ENCODE peak calls at places on chromosomes 16 and 17, in five cellular contexts. T, H, C, D and Y are unnamed samples.

GRCh38 chr17:45317113-45317820 is 447 bp upstream of the MAP3K14 start:
- DNase-seq in T (peak; percentile 100), H (peak; percentile 100), C (peak; percentile 100), D (peak; percentile 99), Y (peak; percentile 100)

GRCh38 chr17:5545051-5545987 is 39.0 kb downstream of the NLRP1 start:
- DNase-seq in T (no peak), H (no peak), C (no peak), D (no peak), Y (no peak)

GRCh38 chr16:3740934-3741333 is 23.6 kb upstream of the TRAP1 start:
- DNase-seq in T (no peak), H (no peak), C (no peak), D (no peak), Y (no peak)

GRCh38 chr16:66250686-66251405 is 115.6 kb upstream of the CDH5 start:
- DNase-seq in T (no peak), H (peak; percentile 8), C (no peak), D (no peak), Y (no peak)

GRCh38 chr17:1592751-1593629 is 30.4 kb upstream of the PITPNA start:
- DNase-seq in T (peak; percentile 41), H (no peak), C (no peak), D (no peak), Y (no peak)

GRCh38 chr17:51255673-51256072 is 4.2 kb downstream of the MBTD1 start:
- DNase-seq in T (no peak), H (no peak), C (no peak), D (no peak), Y (no peak)

GRCh38 chr17:40490289-40490853 is 11.1 kb downstream of the TNS4 start:
- DNase-seq in T (no peak), H (peak; percentile 70), C (no peak), D (peak; percentile 69), Y (peak; percentile 57)

GRCh38 chr16:49012961-49013726 is 268.5 kb downstream of the CBLN1 start:
- DNase-seq in T (no peak), H (no peak), C (no peak), D (peak; percentile 37), Y (no peak)

GRCh38 chr17:38861399-38861843 is 7.9 kb upstream of the RPL23 start:
- DNase-seq in T (peak; percentile 67), H (peak; percentile 67), C (no peak), D (no peak), Y (no peak)

GRCh38 chr16:29806096-29806579 is at the start of gene MAZ:
- DNase-seq in T (no peak), H (no peak), C (peak; percentile 83), D (no peak), Y (peak; percentile 77)

GRCh38 chr17:82242977-82243647 is 14.3 kb downstream of the SLC16A3 start:
- DNase-seq in T (peak; percentile 84), H (no peak), C (no peak), D (no peak), Y (no peak)

GRCh38 chr16:86466695-86467406 is 43.5 kb upstream of the FOXF1 start:
- DNase-seq in T (no peak), H (no peak), C (no peak), D (no peak), Y (no peak)

GRCh38 chr17:62716834-62717588 is 89.5 kb downstream of the MRC2 start:
- DNase-seq in T (no peak), H (no peak), C (no peak), D (no peak), Y (no peak)

GRCh38 chr17:73799091-73799490 is 154.8 kb upstream of the SDK2 start:
- DNase-seq in T (no peak), H (no peak), C (no peak), D (no peak), Y (no peak)

GRCh38 chr16:19685176-19685575 is 32.9 kb downstream of the KNOP1 start:
- DNase-seq in T (no peak), H (no peak), C (no peak), D (no peak), Y (no peak)

GRCh38 chr17:10792156-10792555 is 11.7 kb downstream of the TMEM238L start:
- DNase-seq in T (no peak), H (no peak), C (no peak), D (no peak), Y (no peak)

GRCh38 chr16:77298638-77299360 is 99.6 kb downstream of the SYCE1L start:
- DNase-seq in T (no peak), H (no peak), C (no peak), D (no peak), Y (peak; percentile 91)

GRCh38 chr17:55093358-55093757 is 124.8 kb downstream of the STXBP4 start:
- DNase-seq in T (no peak), H (no peak), C (no peak), D (no peak), Y (no peak)

GRCh38 chr17:7262192-7263070 is at the start of gene CLDN7:
- DNase-seq in T (no peak), H (peak; percentile 98), C (peak; percentile 93), D (peak; percentile 94), Y (peak; percentile 99)

GRCh38 chr16:23595951-23596720 is at the start of gene NDUFAB1:
- DNase-seq in T (peak; percentile 91), H (peak; percentile 94), C (peak; percentile 67), D (peak; percentile 96), Y (peak; percentile 78)

GRCh38 chr17:75771334-75772281 is 6.6 kb upstream of the GALK1 start:
- DNase-seq in T (peak; percentile 56), H (no peak), C (no peak), D (no peak), Y (no peak)

GRCh38 chr16:35516551-35516950 is 2057.1 kb downstream of the TP53TG3F start:
- DNase-seq in T (no peak), H (no peak), C (no peak), D (no peak), Y (no peak)

GRCh38 chr16:85389679-85390470 is 223.2 kb upstream of the GSE1 start:
- DNase-seq in T (no peak), H (no peak), C (no peak), D (peak; percentile 39), Y (no peak)

GRCh38 chr17:7862692-7863437 is 5.1 kb downstream of the CYB5D1 start:
- DNase-seq in T (peak; percentile 91), H (peak; percentile 91), C (no peak), D (peak; percentile 78), Y (peak; percentile 49)

GRCh38 chr16:22356930-22357634 is 17.3 kb downstream of the CDR2 start:
- DNase-seq in T (no peak), H (no peak), C (no peak), D (no peak), Y (no peak)

GRCh38 chr16:81780350-81780749 is 1.3 kb downstream of the PLCG2 start:
- DNase-seq in T (no peak), H (no peak), C (no peak), D (no peak), Y (no peak)
- H3K4me1 ChIP-seq in T (no peaks in the 10 kb centered on the region), H (no peaks in the 10 kb centered on the region), C (no peaks in the 10 kb centered on the region), D (no peaks in the 10 kb centered on the region), Y (peaks cover 4% of the 10 kb centered on the region)

GRCh38 chr16:1917665-1918111 is 527 bp downstream of the HS3ST6 start:
- DNase-seq in T (no peak), H (peak; percentile 35), C (no peak), D (no peak), Y (no peak)
- TF ChIP-seq EZH2 in T (peak; percentile 68), H (peak; percentile 71), C (no peak), D (peak; percentile 93), Y (no peak)

DNA sequence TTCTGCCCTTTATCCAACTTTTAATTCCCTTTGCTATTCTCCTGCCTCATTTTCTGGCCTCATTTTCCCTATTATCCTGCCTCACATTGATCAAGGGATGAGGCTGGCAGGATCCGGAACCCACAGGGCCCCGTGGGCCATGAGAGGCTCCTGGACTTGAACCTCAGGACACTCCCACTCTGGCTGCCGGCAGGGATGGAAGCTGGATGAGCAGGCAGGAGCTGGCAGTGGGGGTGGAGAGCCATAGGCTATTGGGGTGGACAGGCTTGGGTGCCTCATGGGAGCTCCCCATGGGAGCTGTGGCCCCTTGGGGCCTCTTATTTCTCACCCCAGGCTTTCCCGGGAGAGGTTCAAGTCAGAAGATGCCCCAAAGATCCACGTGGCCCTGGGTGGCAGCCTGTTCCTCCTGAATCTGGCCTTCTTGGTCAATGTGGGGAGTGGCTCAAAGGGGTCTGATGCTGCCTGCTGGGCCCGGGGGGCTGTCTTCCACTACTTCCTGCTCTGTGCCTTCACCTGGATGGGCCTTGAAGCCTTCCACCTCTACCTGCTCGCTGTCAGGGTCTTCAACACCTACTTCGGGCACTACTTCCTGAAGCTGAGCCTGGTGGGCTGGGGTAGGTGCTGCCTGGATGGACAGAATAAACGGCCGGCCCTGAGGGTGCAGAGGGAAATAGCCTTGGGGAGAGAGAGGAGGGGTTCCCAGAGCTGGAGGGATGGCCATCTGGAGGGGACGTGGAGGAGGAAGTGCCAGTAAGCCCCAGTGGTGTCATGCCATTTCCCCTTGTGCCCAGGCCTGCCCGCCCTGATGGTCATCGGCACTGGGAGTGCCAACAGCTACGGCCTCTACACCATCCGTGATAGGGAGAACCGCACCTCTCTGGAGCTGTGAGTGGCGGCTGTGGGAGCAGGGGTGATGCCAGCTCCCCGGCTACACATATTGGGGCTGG is 10.7 kb upstream of the DRC7 start:
- DNase-seq in T (no peak), H (no peak), C (no peak), D (no peak), Y (no peak)
- H3K4me1 ChIP-seq in T (peaks cover 37% of the 10 kb centered on the region), H (no peaks in the 10 kb centered on the region), C (no peaks in the 10 kb centered on the region), D (peaks cover 3% of the 10 kb centered on the region), Y (no peaks in the 10 kb centered on the region)

DNA sequence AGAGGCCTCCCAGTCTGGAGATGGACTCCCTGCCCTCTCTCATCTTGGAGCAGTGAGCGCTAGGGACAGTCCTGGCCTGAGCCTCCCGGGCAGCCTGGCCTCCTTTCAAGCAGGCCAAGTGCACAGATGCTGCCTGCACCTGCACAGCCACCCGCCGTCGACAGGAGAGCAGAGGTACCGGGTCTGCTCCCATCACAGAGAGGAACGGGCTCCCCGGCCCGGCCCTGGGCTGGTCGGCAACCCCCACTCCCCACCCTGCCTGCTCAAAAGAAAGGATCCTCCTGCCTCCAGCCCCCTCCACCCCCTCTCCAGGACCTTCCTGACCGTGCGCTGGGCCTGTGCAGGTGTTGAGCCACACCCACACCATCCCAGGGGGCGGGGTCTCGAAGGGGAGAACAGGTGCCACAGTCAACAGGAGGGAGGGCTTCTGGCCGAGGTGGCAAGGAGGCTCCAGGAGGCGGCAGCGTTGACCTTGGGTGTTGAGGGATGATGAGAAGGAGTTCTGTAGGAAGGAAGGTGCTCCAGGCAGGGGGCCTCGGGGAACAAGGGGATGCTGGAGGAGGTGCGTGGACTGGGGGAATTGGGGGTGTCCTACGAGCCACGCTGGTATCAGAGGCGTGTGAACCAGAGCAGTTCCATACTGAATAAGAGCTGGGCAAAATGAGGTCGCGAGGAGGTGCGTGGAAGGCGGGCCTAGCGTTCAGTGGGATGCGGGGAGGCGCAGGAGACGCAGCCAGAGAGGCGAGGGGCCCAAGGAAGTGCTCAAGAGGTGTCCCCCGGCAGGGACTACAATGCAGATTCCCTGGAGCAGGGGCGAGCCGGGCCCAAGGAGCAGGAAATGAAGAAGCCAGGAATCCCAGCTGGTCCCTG is 967 bp upstream of the CDH15 start:
- DNase-seq in T (no peak), H (peak; percentile 91), C (peak; percentile 57), D (peak; percentile 89), Y (peak; percentile 73)
- TF ChIP-seq EZH2 in T (peak; percentile 67), H (no peak), C (no peak), D (no peak), Y (no peak)

GRCh38 chr16:67393111-67393789 is at the start of gene TPPP3:
- DNase-seq in T (peak; percentile 77), H (peak; percentile 83), C (no peak), D (peak; percentile 87), Y (no peak)
- H3K4me1 ChIP-seq in T (peaks cover 44% of the 10 kb centered on the region), H (peaks cover 34% of the 10 kb centered on the region), C (peaks cover 10% of the 10 kb centered on the region), D (peaks cover 23% of the 10 kb centered on the region), Y (peaks cover 17% of the 10 kb centered on the region)

GRCh38 chr17:36931697-36932382 is 5.4 kb upstream of the LHX1 start:
- DNase-seq in T (no peak), H (no peak), C (no peak), D (peak; percentile 44), Y (no peak)
- TF ChIP-seq EZH2 in T (peak; percentile 62), H (peak; percentile 98), C (no peak), D (peak; percentile 95), Y (no peak)